ENCODE peak calls at places on chromosomes 4 and X, in six cellular contexts. H, M, O, C, S and F are unnamed samples. For H3K4me1, the result is how much of the 10 kb centered on the place peaks cover.

GRCh38 chr4:122552898-122553297 is 68.0 kb downstream of the IL21 start:
- DNase-seq in H (no peak), M (no peak), O (no peak), C (no peak), S (no peak), F (no peak)

GRCh38 chrX:136166221-136166855 is 19.0 kb downstream of the FHL1 start:
- DNase-seq in H (no peak), M (no peak), O (no peak), C (no peak), S (no peak), F (no peak)

GRCh38 chrX:134780908-134781307 is 122.6 kb upstream of the PLAC1 start:
- DNase-seq in H (no peak), M (no peak), O (peak), C (no peak), S (no peak), F (no peak)

GRCh38 chr4:38678078-38678477 is 14.1 kb downstream of the KLF3 start:
- DNase-seq in H (no peak), M (no peak), O (no peak), C (peak), S (no peak), F (no peak)

GRCh38 chr4:76964769-76965168 is 15.2 kb downstream of the SEPTIN11 start:
- DNase-seq in H (no peak), M (no peak), O (no peak), C (no peak), S (no peak), F (no peak)

GRCh38 chr4:4395849-4396627 is 9.1 kb downstream of the NSG1 start:
- DNase-seq in H (no peak), M (no peak), O (no peak), C (no peak), S (no peak), F (no peak)

GRCh38 chrX:48472851-48473717 is 2.9 kb upstream of the FTSJ1 start:
- DNase-seq in H (no peak), M (no peak), O (no peak), C (no peak), S (no peak), F (no peak)

GRCh38 chrX:105331244-105331643 is 110.8 kb upstream of the TEX13A start:
- DNase-seq in H (no peak), M (no peak), O (no peak), C (no peak), S (no peak), F (no peak)

GRCh38 chr4:70935038-70935437 is 32.9 kb downstream of the MOB1B start:
- DNase-seq in H (no peak), M (no peak), O (no peak), C (no peak), S (no peak), F (no peak)

GRCh38 chrX:116290359-116290758 is 119.8 kb downstream of the AGTR2 start:
- DNase-seq in H (no peak), M (no peak), O (no peak), C (no peak), S (no peak), F (no peak)

GRCh38 chr4:14985161-14985560 is 17.1 kb upstream of the CPEB2 start:
- DNase-seq in H (no peak), M (no peak), O (no peak), C (no peak), S (no peak), F (no peak)

GRCh38 chr4:85864806-85865205 is 389.9 kb downstream of the ARHGAP24 start:
- DNase-seq in H (no peak), M (no peak), O (no peak), C (no peak), S (no peak), F (no peak)

GRCh38 chr4:172514011-172514410 is 654.6 kb upstream of the GALNT7 start:
- DNase-seq in H (no peak), M (no peak), O (no peak), C (no peak), S (no peak), F (no peak)

GRCh38 chrX:46953137-46953527 is 40.9 kb downstream of the JADE3 start:
- DNase-seq in H (no peak), M (peak), O (no peak), C (no peak), S (no peak), F (no peak)

GRCh38 chr4:187883049-187883448 is 112.5 kb upstream of the ZFP42 start:
- DNase-seq in H (no peak), M (no peak), O (no peak), C (no peak), S (no peak), F (no peak)

GRCh38 chr4:73701116-73701515 is 39.3 kb upstream of the CXCL8 start:
- DNase-seq in H (no peak), M (no peak), O (no peak), C (no peak), S (no peak), F (no peak)

GRCh38 chr4:86160423-86160822 is 199.4 kb downstream of the MAPK10 start:
- DNase-seq in H (no peak), M (no peak), O (no peak), C (no peak), S (no peak), F (no peak)

GRCh38 chr4:732911-733630 is 27.4 kb downstream of the PCGF3 start:
- DNase-seq in H (no peak), M (no peak), O (no peak), C (no peak), S (no peak), F (no peak)

GRCh38 chr4:100008048-100008447 is 58.0 kb upstream of the H2AZ1 start:
- DNase-seq in H (no peak), M (no peak), O (no peak), C (no peak), S (peak), F (no peak)

GRCh38 chr4:108072300-108072699 is 82.6 kb downstream of the HADH start:
- DNase-seq in H (peak), M (peak), O (no peak), C (no peak), S (no peak), F (no peak)

GRCh38 chrX:69022430-69022829 is 142.8 kb downstream of the PJA1 start:
- DNase-seq in H (no peak), M (no peak), O (no peak), C (no peak), S (no peak), F (no peak)

GRCh38 chr4:34422472-34422871 is 1821.8 kb downstream of the ARAP2 start:
- DNase-seq in H (no peak), M (no peak), O (no peak), C (no peak), S (peak), F (no peak)

GRCh38 chr4:123869517-123870282 is 473.1 kb downstream of the SPRY1 start:
- DNase-seq in H (no peak), M (no peak), O (no peak), C (no peak), S (no peak), F (no peak)

GRCh38 chr4:78057135-78057599 is at the start of gene FRAS1:
- DNase-seq in H (peak), M (no peak), O (no peak), C (no peak), S (peak), F (peak)

GRCh38 chr4:3775011-3775410 is 8.8 kb downstream of the ADRA2C start:
- DNase-seq in H (no peak), M (no peak), O (no peak), C (no peak), S (no peak), F (no peak)

GRCh38 chr4:6463311-6464289 is 8.8 kb downstream of the PPP2R2C start:
- DNase-seq in H (peak), M (no peak), O (peak), C (no peak), S (no peak), F (no peak)

GRCh38 chrX:38768079-38768478 is 33.2 kb upstream of the MID1IP1 start:
- DNase-seq in H (no peak), M (no peak), O (no peak), C (no peak), S (peak), F (no peak)
- TF ChIP-seq CTCF in H (no peak), M (peak), O (peak), C (peak), S (peak), F (peak)

GRCh38 chrX:153582896-153583295 is 16.0 kb downstream of the CCNQ start:
- DNase-seq in H (peak), M (peak), O (peak), C (no peak), S (no peak), F (no peak)

GRCh38 chrX:153583433-153583832 is 15.5 kb downstream of the CCNQ start:
- DNase-seq in H (no peak), M (no peak), O (no peak), C (no peak), S (no peak), F (no peak)

GRCh38 chrX:153578200-153578835 is 20.6 kb downstream of the CCNQ start:
- DNase-seq in H (no peak), M (no peak), O (no peak), C (no peak), S (no peak), F (no peak)

GRCh38 chrX:153576961-153577360 is 22.0 kb downstream of the CCNQ start:
- DNase-seq in H (no peak), M (no peak), O (no peak), C (no peak), S (no peak), F (no peak)

DNA sequence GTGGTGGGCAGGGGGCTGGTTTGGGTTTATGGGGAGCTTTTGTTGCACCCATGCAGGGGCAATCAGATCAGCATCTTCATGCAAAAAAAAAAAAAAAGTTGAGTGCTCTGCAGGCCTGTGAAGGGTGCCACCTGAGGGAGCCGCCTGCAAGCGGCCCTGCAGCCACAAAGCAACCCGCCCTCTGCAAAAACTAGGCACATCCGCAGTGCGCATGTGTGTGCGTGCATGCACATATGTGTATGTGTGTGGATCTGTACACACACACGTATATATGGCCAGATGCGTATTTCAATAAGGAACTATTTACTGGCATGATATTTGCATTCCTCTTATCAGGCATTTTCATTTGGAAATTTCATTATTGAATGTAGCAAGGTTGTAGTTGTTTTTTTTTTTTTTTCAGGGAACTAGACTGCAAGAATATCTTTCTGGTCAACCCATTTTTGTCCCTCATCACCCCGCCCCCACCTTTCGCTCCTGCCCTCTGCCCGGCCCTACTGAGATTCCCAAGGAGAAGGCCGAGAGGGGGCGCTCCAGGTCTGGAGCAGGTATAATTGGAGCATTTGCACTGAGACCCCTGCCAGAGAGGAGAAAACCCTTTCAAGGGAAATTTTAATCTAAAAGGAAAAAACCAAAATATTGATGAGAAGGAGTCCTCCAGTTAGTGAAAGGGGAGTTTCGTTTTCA is 18.1 kb downstream of the CCNQ start:
- DNase-seq in H (no peak), M (no peak), O (no peak), C (no peak), S (peak), F (no peak)
- H3K4me1 ChIP-seq in H (under half), M (under half), O (under half), C (under half), S (under half), F (under half)

GRCh38 chrX:18424482-18425198 is 768 bp upstream of the CDKL5 start:
- DNase-seq in H (peak), M (no peak), O (no peak), C (no peak), S (peak), F (peak)

GRCh38 chrX:18428006-18428405 is 2.6 kb downstream of the CDKL5 start:
- DNase-seq in H (no peak), M (no peak), O (no peak), C (no peak), S (no peak), F (no peak)

GRCh38 chrX:18422886-18423285 is 2.5 kb upstream of the CDKL5 start:
- DNase-seq in H (no peak), M (no peak), O (no peak), C (no peak), S (no peak), F (no peak)

GRCh38 chrX:18426004-18426320 is 554 bp downstream of the CDKL5 start:
- DNase-seq in H (no peak), M (no peak), O (no peak), C (no peak), S (no peak), F (no peak)

GRCh38 chrX:18425199-18426003 is at the start of gene CDKL5:
- DNase-seq in H (peak), M (peak), O (peak), C (peak), S (peak), F (peak)
- TF ChIP-seq POLR2A in H (peak), M (peak), O (no peak), C (no peak), S (peak), F (peak)

DNA sequence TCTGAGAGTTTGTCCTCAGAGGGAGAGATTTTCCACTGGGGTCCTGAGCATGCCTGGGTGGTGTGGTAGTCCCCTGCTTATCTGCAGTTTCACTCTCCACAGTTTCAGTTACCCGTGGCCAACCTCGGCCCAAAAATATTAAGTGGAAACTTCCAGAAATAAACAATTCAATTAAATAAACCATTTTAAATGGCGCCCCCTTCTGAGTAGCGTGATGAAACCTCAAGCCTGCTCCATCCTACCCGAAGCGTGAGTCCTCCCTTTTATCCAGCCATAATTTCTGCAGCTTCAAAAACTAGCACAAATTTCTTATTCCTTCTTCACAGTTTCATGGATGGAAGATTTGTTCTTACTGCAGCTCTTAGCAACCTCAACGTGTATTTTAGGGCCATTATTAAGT is 26.7 kb downstream of the PNMA6E start:
- DNase-seq in H (no peak), M (no peak), O (no peak), C (no peak), S (no peak), F (no peak)
- TF ChIP-seq CTCF in H (no peak), M (no peak), O (no peak), C (no peak), S (peak), F (no peak)

DNA sequence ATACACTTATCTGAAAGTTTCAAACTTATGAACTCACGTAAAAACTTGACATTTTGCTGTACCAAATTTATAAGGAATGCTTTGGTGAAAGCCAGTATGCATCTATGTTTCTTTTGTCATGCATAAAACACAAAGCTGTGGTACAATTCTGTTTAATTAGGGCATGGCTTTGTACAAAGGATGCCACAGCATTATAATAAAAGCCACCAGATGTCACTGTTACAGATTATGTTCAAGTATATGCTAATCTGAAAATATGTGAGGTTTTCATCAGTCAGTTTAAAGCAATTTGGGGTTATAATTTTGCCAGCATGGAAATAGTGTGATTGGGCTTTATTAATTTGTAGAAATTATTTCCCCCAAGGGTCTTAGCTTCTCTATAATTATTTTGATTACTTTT is 69.0 kb downstream of the ATOH1 start:
- DNase-seq in H (no peak), M (no peak), O (no peak), C (no peak), S (peak), F (no peak)
- H3K4me1 ChIP-seq in H (under half), M (under half), O (under half), C (under half), S (under half), F (under half)